ENCODE peak calls at places on chromosomes 11 and 22, in five cellular contexts. O is brain microvascular endothelial cell, B is MCF 10A, K is HFFc6, H is astrocyte of the spinal cord. Z is an unnamed sample.

GRCh38 chr22:22171357-22172218 is 73.0 kb upstream of the VPREB1 start:
- DNase-seq in B (peak; percentile 28), K (no peak), H (no peak), O (no peak), Z (no peak)

GRCh38 chr22:31635638-31636306 is 26.2 kb downstream of the PISD start:
- DNase-seq in H (no peak), O (no peak), K (no peak), B (no peak), Z (no peak)

GRCh38 chr22:47207846-47208554 is 445.6 kb downstream of the TBC1D22A start:
- DNase-seq in K (no peak), B (no peak), H (no peak), O (no peak), Z (no peak)

GRCh38 chr22:46945481-46945880 is 183.0 kb downstream of the TBC1D22A start:
- DNase-seq in H (no peak), K (no peak), B (no peak), O (no peak), Z (no peak)

GRCh38 chr11:67022341-67022933 is 497 bp upstream of the SYT12 start:
- DNase-seq in O (peak; percentile 40), B (peak; percentile 89), H (peak; percentile 41), K (no peak), Z (no peak)

GRCh38 chr11:110028904-110029303 is 64.3 kb upstream of the ZC3H12C start:
- DNase-seq in B (no peak), K (no peak), O (no peak), H (no peak), Z (no peak)

GRCh38 chr22:45859231-45860161 is 117.5 kb downstream of the WNT7B start:
- DNase-seq in B (no peak), H (peak; percentile 38), K (no peak), O (peak; percentile 25), Z (no peak)

GRCh38 chr22:25775501-25775900 is 33.5 kb downstream of the MYO18B start:
- DNase-seq in B (no peak), K (no peak), O (peak; percentile 59), H (peak; percentile 20), Z (no peak)

GRCh38 chr11:67440229-67441081 is 2.8 kb downstream of the CORO1B start:
- DNase-seq in K (no peak), H (no peak), B (no peak), O (no peak), Z (no peak)

GRCh38 chr11:127651175-127651887 is 650.8 kb upstream of the KIRREL3 start:
- DNase-seq in B (no peak), O (peak; percentile 55), H (peak; percentile 85), K (peak; percentile 83), Z (no peak)

GRCh38 chr22:49302530-49302929 is 525.1 kb downstream of the BRD1 start:
- DNase-seq in O (no peak), K (no peak), H (no peak), B (no peak), Z (no peak)

GRCh38 chr11:11230802-11231562 is 122.1 kb downstream of the CSNK2A3 start:
- DNase-seq in B (no peak), K (no peak), O (no peak), H (no peak), Z (no peak)

GRCh38 chr22:42585096-42585495 is 29.6 kb downstream of the POLDIP3 start:
- DNase-seq in H (no peak), B (no peak), K (no peak), O (no peak), Z (no peak)

GRCh38 chr22:48631288-48631687 is 1196.4 kb downstream of the BRD1 start:
- DNase-seq in K (no peak), O (no peak), B (no peak), H (no peak), Z (no peak)

GRCh38 chr11:114242032-114242431 is 54.2 kb upstream of the NNMT start:
- DNase-seq in H (no peak), K (no peak), B (no peak), O (no peak), Z (no peak)

GRCh38 chr22:33807465-33807864 is 112.8 kb downstream of the LARGE1 start:
- DNase-seq in K (peak; percentile 5), H (no peak), B (no peak), O (peak; percentile 25), Z (no peak)

GRCh38 chr11:26134481-26135355 is 197.2 kb upstream of the ANO3 start:
- DNase-seq in H (peak; percentile 14), B (peak; percentile 11), O (peak; percentile 31), K (no peak), Z (no peak)

GRCh38 chr11:104946907-104947306 is 21.5 kb downstream of the CASP4 start:
- DNase-seq in B (peak; percentile 80), O (peak; percentile 47), K (peak; percentile 61), H (peak; percentile 49), Z (no peak)

GRCh38 chr11:32071811-32072210 is 19.1 kb upstream of the RCN1 start:
- DNase-seq in K (peak; percentile 76), B (peak; percentile 57), O (peak; percentile 63), H (peak; percentile 70), Z (no peak)

GRCh38 chr11:16169541-16169940 is 186.8 kb downstream of the SOX6 start:
- DNase-seq in O (no peak), B (no peak), H (no peak), K (peak; percentile 34), Z (no peak)

GRCh38 chr22:39456262-39457046 is at the start of gene MGAT3:
- DNase-seq in K (no peak), B (no peak), O (no peak), H (no peak), Z (no peak)

GRCh38 chr22:30362632-30363281 is 6.0 kb downstream of the CCDC157 start:
- DNase-seq in H (no peak), K (no peak), B (no peak), O (no peak), Z (no peak)

GRCh38 chr22:19986410-19987341 is 29.9 kb downstream of the ARVCF start:
- DNase-seq in O (peak; percentile 46), K (peak; percentile 57), H (peak; percentile 70), B (peak; percentile 69), Z (no peak)

GRCh38 chr11:108853864-108854263 is 189.0 kb downstream of the DDX10 start:
- DNase-seq in B (no peak), O (peak; percentile 12), H (peak; percentile 6), K (no peak), Z (no peak)

GRCh38 chr11:36089920-36090319 is 146.1 kb downstream of the LDLRAD3 start:
- DNase-seq in O (no peak), H (no peak), K (no peak), B (no peak), Z (no peak)

GRCh38 chr22:49956418-49956770 is 4.2 kb upstream of the PIM3 start:
- DNase-seq in H (no peak), B (peak; percentile 73), O (no peak), K (no peak), Z (no peak)

GRCh38 chr22:19754701-19755144 is 5.9 kb upstream of the TBX1 start:
- DNase-seq in B (no peak), H (no peak), O (no peak), K (no peak), Z (no peak)

GRCh38 chr22:22378446-22379415 is 129.8 kb downstream of the ZNF280B start:
- DNase-seq in K (no peak), O (no peak), H (no peak), B (no peak), Z (no peak)

GRCh38 chr11:67996051-67996450 is 7.8 kb downstream of the UNC93B1 start:
- DNase-seq in K (no peak), H (no peak), B (no peak), O (no peak), Z (no peak)

GRCh38 chr22:32352681-32353080 is 5.0 kb upstream of the RFPL3 start:
- DNase-seq in B (no peak), H (no peak), O (no peak), K (no peak), Z (no peak)

GRCh38 chr11:75563978-75564552 is 2.0 kb downstream of the SERPINH1 start:
- DNase-seq in B (peak; percentile 64), O (peak; percentile 87), H (peak; percentile 89), K (peak; percentile 88), Z (no peak)
- TF ChIP-seq CTCF in B (peak; percentile 42), O (peak; percentile 84), H (peak; percentile 72), K (peak; percentile 81), Z (peak; percentile 67)

GRCh38 chr11:102780491-102780918 is at the start of gene MMP10:
- DNase-seq in B (peak; percentile 65), H (peak; percentile 72), K (peak; percentile 80), O (peak; percentile 74), Z (no peak)
- TF ChIP-seq CTCF in B (peak; percentile 39), H (peak; percentile 71), K (peak; percentile 81), O (peak; percentile 73), Z (peak; percentile 60)

DNA sequence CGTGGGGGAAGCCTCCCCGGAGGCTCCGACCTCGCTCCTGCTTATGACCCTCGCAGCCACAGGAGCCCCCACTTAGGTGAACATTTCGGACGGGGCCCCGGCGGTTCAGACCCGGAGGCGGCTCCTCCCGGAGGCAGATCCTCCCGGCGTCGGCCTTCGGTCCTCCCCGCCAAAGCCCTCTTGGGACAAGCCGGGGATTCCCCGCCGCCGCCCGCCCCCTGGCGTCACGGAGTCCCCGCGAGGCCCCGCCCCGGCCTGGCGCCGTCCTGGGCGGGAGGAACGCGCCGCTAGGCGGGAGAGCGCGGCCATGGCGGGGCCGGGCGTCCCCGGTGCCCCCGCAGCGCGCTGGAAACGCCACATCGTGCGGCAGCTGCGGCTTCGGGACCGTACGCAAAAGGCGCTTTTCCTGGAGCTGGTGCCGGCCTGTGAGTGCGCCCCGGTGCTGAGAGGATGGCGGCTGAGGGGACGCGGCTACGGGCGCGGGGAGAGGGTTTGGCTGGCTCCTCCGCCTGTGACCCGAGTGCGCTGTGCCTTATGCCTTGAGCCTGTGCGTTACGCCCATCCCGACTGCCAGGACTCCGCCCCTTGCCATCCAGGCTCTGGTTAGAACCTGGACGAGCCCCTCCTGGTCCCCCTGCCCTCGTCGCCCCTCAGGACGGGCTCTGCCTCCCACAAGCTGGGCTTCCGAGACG is at the start of gene ATG16L2:
- DNase-seq in K (peak; percentile 63), O (peak; percentile 65), H (peak; percentile 92), B (peak; percentile 87), Z (peak; percentile 59)
- TF ChIP-seq CTCF in K (peak; percentile 69), O (no peak), H (no peak), B (no peak), Z (no peak)

GRCh38 chr11:64100345-64100744 is 64.6 kb downstream of the FLRT1 start:
- DNase-seq in H (no peak), K (no peak), O (no peak), B (no peak), Z (no peak)
- TF ChIP-seq CTCF in H (no peak), K (peak; percentile 32), O (peak; percentile 53), B (no peak), Z (no peak)

DNA sequence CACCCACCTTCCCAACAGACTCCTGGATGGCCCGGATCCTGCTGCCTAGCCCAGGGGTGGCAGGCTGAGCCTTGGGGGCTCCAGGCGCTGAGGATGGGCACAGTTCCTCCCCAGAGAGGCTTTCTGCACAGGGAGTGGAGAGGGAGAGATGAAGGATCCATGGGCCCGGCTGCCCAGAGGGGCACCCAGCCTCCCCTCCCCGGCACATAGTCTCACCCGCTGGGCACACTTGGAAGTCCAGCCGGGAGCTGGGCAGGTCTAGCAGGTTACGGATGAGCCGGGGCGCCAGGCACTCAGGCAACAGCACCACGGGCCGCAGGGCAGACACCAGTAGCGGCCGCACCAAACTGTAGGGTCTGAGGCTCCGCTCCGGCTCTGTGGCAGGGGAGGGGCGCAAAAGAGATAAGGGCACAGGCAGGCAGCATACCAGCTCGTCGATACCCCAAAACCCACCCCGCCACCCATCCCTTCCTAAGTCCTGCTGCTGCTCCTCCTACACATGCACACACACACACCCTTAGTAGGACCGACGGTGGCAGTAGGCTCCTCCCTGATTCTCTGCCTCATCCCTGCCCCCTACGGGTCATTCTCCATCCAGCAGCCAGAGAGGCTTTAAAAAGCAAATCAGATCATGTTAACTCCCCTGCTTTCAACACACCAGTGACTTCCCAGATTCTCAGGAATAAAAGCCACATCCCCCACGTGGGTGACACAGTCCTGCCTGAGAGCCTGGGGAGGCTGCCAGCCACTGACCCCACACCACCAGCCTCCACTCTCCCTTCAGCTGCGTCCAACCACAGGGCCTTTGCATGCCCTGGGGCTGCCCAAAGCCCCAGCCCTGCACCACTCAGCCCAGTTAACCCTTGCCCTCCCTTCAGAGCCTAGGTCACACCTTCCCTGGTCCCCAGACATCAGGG is 6.5 kb upstream of the MFNG start:
- DNase-seq in H (peak; percentile 52), B (peak; percentile 55), K (peak; percentile 63), O (peak; percentile 37), Z (peak; percentile 12)
- TF ChIP-seq CTCF in H (peak; percentile 67), B (peak; percentile 36), K (peak; percentile 70), O (peak; percentile 62), Z (peak; percentile 55)